ENCODE peak calls at places on chromosomes 11 and 22, in five cellular contexts. One of them, this sample, is unnamed.

GRCh38 chr11:69974528-69974927 is 103.6 kb upstream of the ANO1 start:
- DNase-seq in H1: no peak
- DNase-seq in K562: no peak
- DNase-seq in A549: no peak
- DNase-seq in sigmoid colon: no peak
- DNase-seq in this sample: no peak

GRCh38 chr11:63567044-63567840 is 4.1 kb upstream of the PLAAT2 start:
- DNase-seq in K562: peak; percentile 72
- DNase-seq in sigmoid colon: peak; percentile 39
- DNase-seq in A549: peak; percentile 95
- DNase-seq in H1: no peak
- DNase-seq in this sample: no peak

GRCh38 chr11:134124660-134125451 is 56.0 kb downstream of the JAM3 start:
- DNase-seq in sigmoid colon: peak; percentile 75
- DNase-seq in A549: no peak
- DNase-seq in H1: peak; percentile 73
- DNase-seq in K562: no peak
- DNase-seq in this sample: peak; percentile 40

GRCh38 chr11:22778642-22779041 is 51.0 kb downstream of the SVIP start:
- DNase-seq in A549: peak; percentile 11
- DNase-seq in sigmoid colon: no peak
- DNase-seq in K562: no peak
- DNase-seq in H1: no peak
- DNase-seq in this sample: no peak

GRCh38 chr22:41770715-41771452 is 29.6 kb upstream of the CCDC134 start:
- DNase-seq in sigmoid colon: no peak
- DNase-seq in A549: no peak
- DNase-seq in H1: no peak
- DNase-seq in K562: no peak
- DNase-seq in this sample: no peak

GRCh38 chr22:50247748-50248147 is 2.9 kb upstream of the TUBGCP6 start:
- DNase-seq in H1: peak; percentile 81
- DNase-seq in sigmoid colon: no peak
- DNase-seq in K562: peak; percentile 30
- DNase-seq in A549: peak; percentile 54
- DNase-seq in this sample: no peak

GRCh38 chr22:26431151-26431995 is 2.3 kb downstream of the ASPHD2 start:
- DNase-seq in K562: no peak
- DNase-seq in sigmoid colon: no peak
- DNase-seq in H1: no peak
- DNase-seq in A549: no peak
- DNase-seq in this sample: no peak

GRCh38 chr22:49792107-49792506 is 35.6 kb downstream of the BRD1 start:
- DNase-seq in K562: no peak
- DNase-seq in H1: no peak
- DNase-seq in sigmoid colon: no peak
- DNase-seq in A549: no peak
- DNase-seq in this sample: no peak

GRCh38 chr22:50326959-50327710 is at the start of gene DENND6B:
- DNase-seq in H1: peak; percentile 86
- DNase-seq in sigmoid colon: peak; percentile 88
- DNase-seq in K562: peak; percentile 77
- DNase-seq in A549: peak; percentile 71
- DNase-seq in this sample: peak; percentile 50

GRCh38 chr22:50599816-50600454 is 658 bp upstream of the MAPK8IP2 start:
- DNase-seq in A549: no peak
- DNase-seq in H1: peak; percentile 92
- DNase-seq in K562: peak; percentile 84
- DNase-seq in sigmoid colon: peak; percentile 72
- DNase-seq in this sample: peak; percentile 33

GRCh38 chr22:31212783-31213626 is 907 bp downstream of the LIMK2 start:
- DNase-seq in K562: no peak
- DNase-seq in sigmoid colon: no peak
- DNase-seq in A549: no peak
- DNase-seq in H1: peak; percentile 55
- DNase-seq in this sample: no peak

GRCh38 chr22:26648011-26648497 is 9.3 kb upstream of the MIAT start:
- DNase-seq in K562: no peak
- DNase-seq in H1: peak; percentile 74
- DNase-seq in A549: no peak
- DNase-seq in sigmoid colon: no peak
- DNase-seq in this sample: no peak

GRCh38 chr11:117914398-117914761 is 14.8 kb downstream of the TMPRSS13 start:
- DNase-seq in A549: no peak
- DNase-seq in K562: no peak
- DNase-seq in sigmoid colon: peak; percentile 55
- DNase-seq in H1: no peak
- DNase-seq in this sample: no peak

GRCh38 chr11:117915672-117916235 is 13.4 kb downstream of the TMPRSS13 start:
- DNase-seq in K562: no peak
- DNase-seq in H1: no peak
- DNase-seq in A549: no peak
- DNase-seq in sigmoid colon: peak; percentile 34
- DNase-seq in this sample: no peak

GRCh38 chr11:117916956-117917355 is 12.2 kb downstream of the TMPRSS13 start:
- DNase-seq in A549: no peak
- DNase-seq in H1: no peak
- DNase-seq in K562: no peak
- DNase-seq in sigmoid colon: peak; percentile 59
- DNase-seq in this sample: no peak

GRCh38 chr11:117913736-117914397 is 15.3 kb downstream of the TMPRSS13 start:
- DNase-seq in H1: no peak
- DNase-seq in K562: no peak
- DNase-seq in A549: no peak
- DNase-seq in sigmoid colon: peak; percentile 48
- DNase-seq in this sample: no peak

DNA sequence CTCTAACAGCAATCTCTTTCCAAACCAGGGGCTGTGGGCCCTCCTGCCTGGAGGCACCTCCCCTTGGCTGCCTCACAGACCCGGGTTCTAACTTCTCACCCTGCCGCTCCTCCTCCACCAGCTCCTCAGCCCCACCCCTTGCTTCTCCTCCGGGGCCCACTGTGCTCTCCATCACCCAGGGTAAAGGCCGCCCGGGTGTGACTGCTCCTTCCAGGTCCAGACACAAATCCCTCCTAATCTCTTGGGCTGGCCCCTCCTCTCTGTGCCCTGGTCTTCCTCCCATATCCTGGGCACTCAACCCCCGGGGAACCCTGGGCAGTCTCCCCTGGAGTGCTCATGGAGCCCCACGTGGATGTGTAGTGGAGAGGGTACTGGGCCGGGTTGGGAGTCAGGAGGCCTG is 14.0 kb downstream of the TMPRSS13 start:
- DNase-seq in K562: no peak
- DNase-seq in sigmoid colon: peak; percentile 57
- DNase-seq in A549: no peak
- DNase-seq in H1: no peak
- DNase-seq in this sample: no peak
- TF ChIP-seq POLR2A in K562: no peak
- TF ChIP-seq POLR2A in sigmoid colon: no peak
- TF ChIP-seq POLR2A in A549: no peak
- TF ChIP-seq POLR2A in H1: no peak
- TF ChIP-seq POLR2A in this sample: no peak

GRCh38 chr22:37747090-37747714 is 50.4 kb downstream of the TRIOBP start:
- DNase-seq in K562: peak; percentile 41
- DNase-seq in A549: peak; percentile 55
- DNase-seq in sigmoid colon: peak; percentile 84
- DNase-seq in H1: no peak
- DNase-seq in this sample: no peak

GRCh38 chr22:37742374-37743092 is 45.7 kb downstream of the TRIOBP start:
- DNase-seq in A549: no peak
- DNase-seq in K562: no peak
- DNase-seq in sigmoid colon: peak; percentile 89
- DNase-seq in H1: no peak
- DNase-seq in this sample: peak; percentile 39

GRCh38 chr22:37746366-37747089 is 49.7 kb downstream of the TRIOBP start:
- DNase-seq in H1: peak; percentile 71
- DNase-seq in sigmoid colon: no peak
- DNase-seq in A549: no peak
- DNase-seq in K562: peak; percentile 66
- DNase-seq in this sample: no peak

GRCh38 chr22:37745548-37746365 is 48.9 kb downstream of the TRIOBP start:
- DNase-seq in K562: peak; percentile 87
- DNase-seq in H1: peak; percentile 87
- DNase-seq in A549: peak; percentile 82
- DNase-seq in sigmoid colon: peak; percentile 96
- DNase-seq in this sample: peak; percentile 83

GRCh38 chr22:37744589-37744988 is 47.7 kb downstream of the TRIOBP start:
- DNase-seq in sigmoid colon: no peak
- DNase-seq in K562: no peak
- DNase-seq in H1: no peak
- DNase-seq in A549: no peak
- DNase-seq in this sample: no peak
- H3K27ac ChIP-seq in sigmoid colon: peak overlapping the region; percentile 98
- H3K27ac ChIP-seq in K562: no peak overlapping the region
- H3K27ac ChIP-seq in H1: no peak overlapping the region
- H3K27ac ChIP-seq in A549: peak overlapping the region; percentile 100
- H3K27ac ChIP-seq in this sample: no peak overlapping the region

GRCh38 chr11:106062592-106062949 is 14.6 kb downstream of the KBTBD3 start:
- DNase-seq in H1: no peak
- DNase-seq in A549: no peak
- DNase-seq in sigmoid colon: no peak
- DNase-seq in K562: no peak
- DNase-seq in this sample: no peak

GRCh38 chr11:106061249-106061794 is 15.8 kb downstream of the KBTBD3 start:
- DNase-seq in A549: no peak
- DNase-seq in K562: no peak
- DNase-seq in sigmoid colon: no peak
- DNase-seq in H1: no peak
- DNase-seq in this sample: no peak

GRCh38 chr11:106063009-106063408 is 14.1 kb downstream of the KBTBD3 start:
- DNase-seq in K562: no peak
- DNase-seq in sigmoid colon: no peak
- DNase-seq in A549: no peak
- DNase-seq in H1: no peak
- DNase-seq in this sample: no peak

GRCh38 chr11:106059617-106060016 is 17.5 kb downstream of the KBTBD3 start:
- DNase-seq in K562: no peak
- DNase-seq in sigmoid colon: no peak
- DNase-seq in H1: no peak
- DNase-seq in A549: no peak
- DNase-seq in this sample: no peak

GRCh38 chr11:106061936-106062591 is 15.1 kb downstream of the KBTBD3 start:
- DNase-seq in K562: no peak
- DNase-seq in A549: no peak
- DNase-seq in H1: no peak
- DNase-seq in sigmoid colon: no peak
- DNase-seq in this sample: no peak
- TF ChIP-seq EP300 in K562: no peak
- TF ChIP-seq EP300 in A549: no peak
- TF ChIP-seq EP300 in H1: no peak
- TF ChIP-seq EP300 in sigmoid colon: no peak
- TF ChIP-seq EP300 in this sample: no peak

GRCh38 chr11:67607507-67607906 is 771 bp downstream of the NDUFV1 start:
- DNase-seq in A549: no peak
- DNase-seq in sigmoid colon: no peak
- DNase-seq in H1: no peak
- DNase-seq in K562: no peak
- DNase-seq in this sample: no peak

GRCh38 chr11:67608486-67608885 is 1.8 kb downstream of the NDUFV1 start:
- DNase-seq in A549: no peak
- DNase-seq in H1: no peak
- DNase-seq in K562: no peak
- DNase-seq in sigmoid colon: no peak
- DNase-seq in this sample: no peak

GRCh38 chr11:67605231-67606011 is 1.3 kb upstream of the NDUFV1 start:
- DNase-seq in sigmoid colon: no peak
- DNase-seq in A549: no peak
- DNase-seq in H1: no peak
- DNase-seq in K562: no peak
- DNase-seq in this sample: no peak

GRCh38 chr11:67606150-67606476 is 623 bp upstream of the NDUFV1 start:
- DNase-seq in A549: no peak
- DNase-seq in H1: no peak
- DNase-seq in K562: no peak
- DNase-seq in sigmoid colon: peak; percentile 67
- DNase-seq in this sample: no peak

GRCh38 chr11:67606477-67607295 is at the start of gene NDUFV1:
- DNase-seq in sigmoid colon: peak; percentile 98
- DNase-seq in K562: peak; percentile 94
- DNase-seq in A549: peak; percentile 92
- DNase-seq in H1: peak; percentile 95
- DNase-seq in this sample: peak; percentile 95
- TF ChIP-seq POLR2A in sigmoid colon: peak; percentile 54
- TF ChIP-seq POLR2A in K562: peak; percentile 89
- TF ChIP-seq POLR2A in A549: peak; percentile 73
- TF ChIP-seq POLR2A in H1: no peak
- TF ChIP-seq POLR2A in this sample: peak; percentile 29

GRCh38 chr11:12812849-12813248 is 138.6 kb downstream of the TEAD1 start:
- DNase-seq in sigmoid colon: no peak
- DNase-seq in H1: no peak
- DNase-seq in K562: peak; percentile 41
- DNase-seq in A549: no peak
- DNase-seq in this sample: no peak
- H3K27ac ChIP-seq in sigmoid colon: peak overlapping the region; percentile 80
- H3K27ac ChIP-seq in H1: no peak overlapping the region
- H3K27ac ChIP-seq in K562: peak overlapping the region; percentile 0
- H3K27ac ChIP-seq in A549: peak overlapping the region; percentile 74
- H3K27ac ChIP-seq in this sample: peak overlapping the region; percentile 88

DNA sequence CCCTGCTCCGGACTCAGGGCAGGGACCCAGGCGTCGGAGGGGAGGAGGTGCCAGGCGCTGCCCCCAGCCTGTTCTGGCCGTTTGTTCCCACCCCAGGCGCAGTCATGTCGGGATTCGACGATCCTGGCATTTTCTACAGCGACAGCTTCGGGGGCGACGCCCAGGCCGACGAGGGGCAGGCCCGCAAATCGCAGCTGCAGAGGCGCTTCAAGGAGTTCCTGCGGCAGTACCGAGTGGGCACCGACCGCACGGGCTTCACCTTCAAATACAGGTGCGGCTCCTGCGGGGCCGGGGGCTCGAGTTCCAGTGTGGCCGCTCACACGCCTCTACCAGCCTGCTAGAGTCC is 368 bp downstream of the MCM5 start:
- DNase-seq in H1: no peak
- DNase-seq in K562: peak; percentile 26
- DNase-seq in A549: no peak
- DNase-seq in sigmoid colon: no peak
- DNase-seq in this sample: no peak
- TF ChIP-seq EP300 in H1: no peak
- TF ChIP-seq EP300 in K562: no peak
- TF ChIP-seq EP300 in A549: no peak
- TF ChIP-seq EP300 in sigmoid colon: no peak
- TF ChIP-seq EP300 in this sample: no peak

This sample was measured in tibial nerve.